ENCODE peak calls at places on chromosomes 6 and 20, in eight cellular contexts. B, P, G, U, Q, F, Y and Z are unnamed samples.

GRCh38 chr6:42417641-42418112 is 34.0 kb downstream of the TRERF1 start:
- DNase-seq in B (peak), Y (no peak), Q (no peak), P (no peak), F (no peak), G (no peak), U (no peak), Z (peak)

GRCh38 chr6:25061289-25061945 is 125.7 kb upstream of the RIPOR2 start:
- DNase-seq in G (no peak), F (no peak), P (peak), Y (peak), U (no peak), Q (peak), B (no peak), Z (no peak)

GRCh38 chr20:46188866-46189265 is 70.8 kb downstream of the CD40 start:
- DNase-seq in Y (no peak), G (no peak), F (no peak), P (no peak), U (no peak), Q (no peak), B (no peak), Z (no peak)

GRCh38 chr6:124658053-124658452 is 304.2 kb upstream of the RNF217 start:
- DNase-seq in B (no peak), Y (no peak), F (no peak), Q (no peak), P (no peak), U (no peak), G (no peak), Z (no peak)

GRCh38 chr6:13446371-13446770 is 41.0 kb downstream of the GFOD1 start:
- DNase-seq in P (no peak), F (no peak), Y (no peak), G (no peak), Q (no peak), U (no peak), B (no peak), Z (no peak)

GRCh38 chr20:45041464-45042337 is 59.2 kb downstream of the KCNS1 start:
- DNase-seq in P (no peak), B (no peak), Y (peak), U (no peak), G (no peak), F (no peak), Q (peak), Z (no peak)

GRCh38 chr6:81727876-81728517 is 24.5 kb downstream of the TENT5A start:
- DNase-seq in G (no peak), Q (no peak), U (no peak), P (no peak), Y (no peak), B (no peak), F (no peak), Z (no peak)

GRCh38 chr6:137754366-137754765 is 112.7 kb upstream of the TNFAIP3 start:
- DNase-seq in Y (no peak), F (no peak), G (no peak), B (no peak), Q (no peak), U (no peak), P (no peak), Z (no peak)

GRCh38 chr6:89251170-89251569 is 34.0 kb upstream of the GABRR1 start:
- DNase-seq in B (no peak), Q (no peak), P (no peak), U (no peak), G (no peak), Y (no peak), F (no peak), Z (no peak)

GRCh38 chr6:79718509-79719247 is 87.5 kb downstream of the SH3BGRL2 start:
- DNase-seq in Y (peak), F (no peak), G (no peak), U (no peak), P (no peak), B (no peak), Q (no peak), Z (no peak)

GRCh38 chr20:61934716-61935530 is 130.8 kb downstream of the TAF4 start:
- DNase-seq in G (no peak), B (no peak), P (peak), Y (peak), F (no peak), U (peak), Q (peak), Z (no peak)

GRCh38 chr6:42333622-42334021 is 116.0 kb upstream of the MRPS10 start:
- DNase-seq in Q (no peak), P (no peak), B (no peak), G (no peak), Y (no peak), F (no peak), U (no peak), Z (no peak)

GRCh38 chr20:43538855-43539700 is 19.7 kb upstream of the SGK2 start:
- DNase-seq in G (no peak), Q (no peak), U (no peak), F (no peak), B (no peak), Y (no peak), P (no peak), Z (no peak)

GRCh38 chr6:67009818-67010217 is 1302.8 kb upstream of the EYS start:
- DNase-seq in B (no peak), P (no peak), G (no peak), F (no peak), Q (peak), Y (no peak), U (no peak), Z (no peak)

GRCh38 chr6:160400426-160400825 is 52.2 kb downstream of the SLC22A3 start:
- DNase-seq in Q (peak), F (no peak), U (no peak), P (no peak), B (no peak), Y (peak), G (no peak), Z (no peak)

GRCh38 chr20:46979603-46980241 is 85.1 kb downstream of the EYA2 start:
- DNase-seq in Y (no peak), F (no peak), G (no peak), Q (no peak), P (no peak), U (no peak), B (no peak), Z (peak)

GRCh38 chr20:45450097-45450818 is 19.3 kb upstream of the WFDC2 start:
- DNase-seq in Q (peak), G (no peak), Y (peak), B (no peak), P (no peak), U (no peak), F (no peak), Z (no peak)

GRCh38 chr6:96923871-96924493 is 546 bp upstream of the KLHL32 start:
- DNase-seq in U (no peak), Q (peak), B (peak), F (no peak), P (no peak), Y (no peak), G (no peak), Z (peak)

GRCh38 chr6:1313755-1314503 is 2.0 kb downstream of the FOXQ1 start:
- DNase-seq in Q (no peak), B (no peak), U (peak), P (no peak), Y (no peak), F (no peak), G (no peak), Z (no peak)

GRCh38 chr20:46649965-46650542 is 1.2 kb downstream of the SLC13A3 start:
- DNase-seq in Y (no peak), U (no peak), G (no peak), B (no peak), F (no peak), P (no peak), Q (no peak), Z (no peak)

GRCh38 chr6:5507056-5507722 is 245.9 kb downstream of the FARS2 start:
- DNase-seq in P (no peak), F (no peak), U (no peak), B (no peak), Q (no peak), G (no peak), Y (no peak), Z (no peak)

GRCh38 chr6:8941578-8941977 is 506.2 kb upstream of the SLC35B3 start:
- DNase-seq in B (no peak), F (no peak), P (no peak), G (no peak), Q (no peak), Y (no peak), U (no peak), Z (no peak)

GRCh38 chr6:137002505-137002904 is 42.3 kb downstream of the IL20RA start:
- DNase-seq in Q (no peak), B (no peak), G (no peak), F (no peak), U (no peak), Y (no peak), P (no peak), Z (no peak)

GRCh38 chr6:15246217-15247211 is 645 bp downstream of the JARID2 start:
- DNase-seq in Y (no peak), G (no peak), F (no peak), P (no peak), U (no peak), B (peak), Q (peak), Z (no peak)

GRCh38 chr6:144675231-144675861 is 390.2 kb downstream of the UTRN start:
- DNase-seq in Y (peak), B (no peak), G (no peak), Q (peak), U (no peak), F (no peak), P (no peak), Z (peak)

GRCh38 chr6:3325210-3325609 is 66.5 kb downstream of the PSMG4 start:
- DNase-seq in B (no peak), G (no peak), P (no peak), Q (peak), U (no peak), F (no peak), Y (peak), Z (no peak)

GRCh38 chr20:32885952-32886351 is 27.2 kb downstream of the EFCAB8 start:
- DNase-seq in B (no peak), P (no peak), F (no peak), Q (no peak), Y (no peak), G (no peak), U (no peak), Z (no peak)

GRCh38 chr6:17709476-17709875 is 2.8 kb upstream of the NUP153 start:
- DNase-seq in G (no peak), F (no peak), Y (peak), P (no peak), B (no peak), U (no peak), Q (no peak), Z (no peak)

GRCh38 chr6:95203153-95203754 is 374.1 kb upstream of the MANEA start:
- DNase-seq in U (no peak), P (no peak), G (peak), Q (peak), B (no peak), Y (peak), F (no peak), Z (no peak)

GRCh38 chr6:36703081-36703606 is 5.5 kb downstream of the RAB44 start:
- DNase-seq in Y (no peak), P (no peak), U (no peak), Q (no peak), G (no peak), F (no peak), B (no peak), Z (no peak)

GRCh38 chr6:138372711-138373463 is 4.8 kb upstream of the SMIM28 start:
- DNase-seq in B (no peak), Q (peak), G (no peak), U (no peak), P (no peak), Y (peak), F (no peak), Z (no peak)

GRCh38 chr6:57013501-57013900 is 33.0 kb upstream of the KIAA1586 start:
- DNase-seq in B (no peak), G (peak), P (no peak), Y (peak), U (no peak), Q (peak), F (no peak), Z (no peak)

GRCh38 chr6:10964684-10965083 is 77.8 kb downstream of the SYCP2L start:
- DNase-seq in G (no peak), Y (no peak), B (no peak), U (no peak), Q (no peak), F (no peak), P (no peak), Z (no peak)

GRCh38 chr6:3456395-3456767 is 469 bp downstream of the SLC22A23 start:
- DNase-seq in B (no peak), U (no peak), F (no peak), P (no peak), Q (no peak), Y (no peak), G (no peak), Z (no peak)

DNA sequence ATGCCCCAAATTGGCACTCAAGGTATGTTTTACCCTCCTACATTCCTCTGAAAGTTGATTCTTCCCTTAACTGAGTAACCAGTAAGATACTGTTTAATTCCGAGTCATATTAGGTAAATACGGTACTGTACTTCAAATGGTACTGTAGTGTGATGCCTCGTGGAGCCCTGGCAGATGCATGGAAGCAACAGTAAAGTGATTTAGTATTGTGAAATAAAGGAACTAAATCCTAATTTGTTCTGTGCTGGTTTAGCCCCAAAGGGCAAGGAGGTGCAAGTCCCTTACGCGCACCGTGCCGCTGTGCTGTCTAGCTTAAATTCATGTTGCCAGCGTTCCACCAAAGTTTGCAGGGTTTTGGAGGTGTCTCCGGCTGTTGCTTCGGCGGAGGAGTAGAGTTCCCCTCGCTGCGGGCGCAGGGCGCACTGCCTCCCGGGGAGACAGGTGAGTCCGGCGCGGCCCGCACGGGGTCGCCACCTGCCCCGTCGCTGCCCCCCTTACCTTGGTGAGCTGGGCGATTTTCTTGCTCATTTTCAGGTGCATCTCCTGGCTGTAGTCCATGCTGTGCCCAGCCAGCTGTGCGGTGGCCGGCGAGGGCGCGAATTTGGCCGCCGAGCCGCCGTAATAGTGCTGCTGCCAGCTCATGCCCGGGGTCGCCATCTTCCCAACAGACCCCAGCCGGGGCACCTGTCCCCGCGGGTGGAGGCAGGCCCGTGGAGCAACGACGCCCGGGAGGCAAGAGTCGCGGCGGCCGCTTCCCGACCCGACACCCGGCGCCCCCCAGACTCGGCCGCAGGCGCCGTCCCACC is 618 bp downstream of the FAM184A start:
- DNase-seq in F (no peak), Y (peak), U (peak), G (no peak), P (peak), Q (peak), B (peak), Z (no peak)
- TF ChIP-seq CTCF in F (no peak), Y (no peak), U (peak), G (no peak), P (no peak), Q (no peak), B (peak), Z (no peak)

DNA sequence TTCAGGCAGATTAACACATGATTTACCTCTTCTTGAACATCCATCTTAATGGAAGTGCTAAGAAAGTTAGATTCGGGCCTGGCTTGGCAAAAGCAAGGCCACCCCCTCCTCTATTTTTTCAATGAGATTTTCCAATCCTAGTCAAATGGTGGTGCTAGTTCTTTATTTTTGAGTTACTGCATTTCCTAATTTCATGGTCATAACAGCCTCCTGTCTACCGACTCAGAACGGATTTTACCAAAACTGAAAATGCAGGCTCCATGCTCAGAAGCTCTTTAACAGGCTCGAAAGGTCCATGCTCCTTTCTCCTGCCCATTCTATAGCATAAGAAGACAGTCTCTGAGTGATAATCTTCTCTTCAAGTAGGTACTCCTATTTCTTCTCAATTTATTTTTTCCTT is 117.2 kb upstream of the ESR1 start:
- DNase-seq in Y (peak), U (no peak), B (no peak), P (no peak), Q (peak), F (no peak), G (no peak), Z (no peak)
- TF ChIP-seq CTCF in Y (peak), U (peak), B (peak), P (no peak), Q (peak), F (no peak), G (no peak), Z (no peak)

DNA sequence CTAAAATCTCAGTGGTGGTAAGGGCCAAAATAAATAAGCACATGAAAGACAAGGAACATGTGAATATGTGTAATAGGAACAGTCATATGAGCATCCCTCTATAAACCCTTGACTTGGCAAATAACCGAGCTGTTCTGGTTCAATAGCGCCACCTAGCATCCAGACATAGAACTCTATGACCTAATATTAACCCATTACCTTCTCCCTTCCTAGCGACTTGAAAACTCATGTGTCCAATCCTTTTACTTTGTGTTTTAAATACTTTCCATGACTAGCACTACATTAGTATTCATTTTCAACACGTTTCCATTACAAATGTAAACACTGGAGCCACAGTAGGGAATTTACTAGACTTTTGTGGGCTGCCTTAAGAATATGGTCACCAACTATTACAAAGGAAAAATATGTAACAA is 279.7 kb downstream of the UST start:
- DNase-seq in Q (peak), F (no peak), Y (peak), G (peak), U (no peak), B (no peak), P (no peak), Z (no peak)
- TF ChIP-seq CTCF in Q (peak), F (peak), Y (peak), G (peak), U (peak), B (peak), P (peak), Z (no peak)

GRCh38 chr6:85372188-85372914 is 77.5 kb upstream of the NT5E start:
- DNase-seq in F (no peak), U (no peak), G (no peak), B (no peak), P (no peak), Q (peak), Y (peak), Z (no peak)
- TF ChIP-seq CTCF in F (no peak), U (peak), G (no peak), B (no peak), P (no peak), Q (peak), Y (no peak), Z (no peak)

DNA sequence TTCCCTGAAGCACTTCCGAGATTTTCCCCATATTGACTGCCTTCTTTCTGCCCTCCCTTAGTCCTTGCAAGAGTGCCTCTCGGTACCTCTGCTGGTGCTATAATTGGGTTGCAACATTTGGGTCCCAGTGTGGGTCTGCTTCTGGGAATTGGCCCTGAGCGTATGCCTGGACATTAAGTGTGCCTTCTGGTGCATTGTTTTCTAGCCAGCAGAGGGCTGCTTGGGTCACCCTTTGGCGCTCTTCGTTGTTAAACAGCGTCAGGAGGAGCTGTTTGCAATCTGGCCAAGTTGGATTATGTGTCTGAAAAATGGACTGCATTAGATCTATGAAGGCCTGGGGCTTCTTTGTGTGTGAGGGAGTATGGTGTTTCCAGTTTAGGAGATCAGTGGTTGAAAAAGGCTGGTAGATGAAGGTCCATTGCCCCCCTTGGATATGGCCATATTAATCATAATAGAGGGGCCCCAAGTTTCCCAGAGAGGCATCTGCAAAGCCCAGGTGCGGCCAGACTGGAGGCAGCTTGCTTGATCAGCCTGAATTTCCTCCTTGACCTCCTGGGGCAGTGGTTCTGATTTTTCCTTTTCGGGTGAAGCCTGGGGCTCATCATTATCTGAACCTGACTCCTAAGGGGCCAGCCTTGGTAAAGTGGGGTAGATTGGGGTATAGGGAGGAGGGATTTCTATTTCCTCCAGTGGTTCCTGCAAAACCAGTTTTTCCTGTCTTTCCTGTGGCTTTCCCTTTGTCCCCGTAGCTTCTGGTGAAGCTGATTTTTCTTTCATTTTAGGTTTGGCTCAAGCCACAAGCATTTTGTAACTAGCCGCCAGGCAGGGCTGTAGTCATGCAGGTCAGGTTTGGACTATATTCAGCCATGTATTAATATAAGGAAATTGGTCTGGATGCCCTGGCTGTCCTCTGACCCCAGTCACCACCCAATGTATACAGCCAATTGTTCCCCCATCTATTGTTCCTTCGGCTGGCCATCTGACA is 85.4 kb upstream of the GPR6 start:
- DNase-seq in Y (peak), Q (no peak), B (no peak), F (no peak), U (peak), G (no peak), P (no peak), Z (no peak)
- TF ChIP-seq CTCF in Y (no peak), Q (no peak), B (no peak), F (no peak), U (no peak), G (peak), P (no peak), Z (no peak)

GRCh38 chr6:73983367-73983766 is 287.4 kb downstream of the CD109 start:
- DNase-seq in G (no peak), Y (peak), B (no peak), P (no peak), U (no peak), F (no peak), Q (peak), Z (no peak)

GRCh38 chr6:73984851-73985250 is 288.8 kb downstream of the CD109 start:
- DNase-seq in F (no peak), Q (no peak), P (no peak), U (no peak), B (no peak), Y (no peak), G (no peak), Z (no peak)

DNA sequence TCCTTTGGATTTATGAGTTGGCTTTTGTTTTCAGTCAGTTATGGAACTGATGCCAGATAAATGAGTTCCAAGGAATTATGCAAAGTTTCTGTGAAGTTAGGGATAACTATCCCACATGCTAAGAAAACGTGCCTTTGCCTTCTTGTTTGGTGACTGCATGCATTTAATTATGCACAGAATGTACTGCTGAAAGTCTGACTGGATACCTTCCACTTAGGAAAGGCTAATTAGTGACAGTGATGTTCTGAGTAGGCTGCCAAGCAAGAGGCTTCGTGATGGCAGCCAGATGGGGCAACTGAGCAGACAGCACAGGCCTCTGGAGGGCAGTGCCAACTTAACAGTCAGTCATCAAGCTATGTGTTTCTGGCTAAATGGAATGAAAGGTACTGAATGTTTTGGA is 289.9 kb downstream of the CD109 start:
- DNase-seq in Q (peak), U (no peak), B (no peak), F (no peak), P (no peak), G (no peak), Y (peak), Z (peak)
- TF ChIP-seq CTCF in Q (peak), U (no peak), B (no peak), F (no peak), P (no peak), G (peak), Y (peak), Z (no peak)